ENCODE peak calls at places on chromosomes 3 and 15, in five cellular contexts. E is naive thymus-derived CD4-positive, alpha-beta T cell; G is fibroblast of the conjunctiva; I is adipocyte; F is kidney tubule cell. O is an unnamed sample.

GRCh38 chr15:101138913-101139880 is 112.7 kb downstream of the CHSY1 start:
- DNase-seq in G (peak; percentile 42), E (no peak), I (peak; percentile 35), F (no peak), O (no peak)

GRCh38 chr15:51623386-51623938 is 891 bp upstream of the DMXL2 start:
- DNase-seq in G (no peak), E (no peak), F (no peak), I (peak; percentile 18), O (peak; percentile 44)

GRCh38 chr3:1583044-1583443 is 490.2 kb downstream of the CNTN6 start:
- DNase-seq in E (no peak), F (no peak), G (no peak), I (no peak), O (no peak)

GRCh38 chr3:39637807-39638206 is 170.3 kb downstream of the MOBP start:
- DNase-seq in I (peak; percentile 32), G (peak; percentile 17), E (no peak), F (peak; percentile 84), O (no peak)

GRCh38 chr3:62161306-62161705 is 212.0 kb downstream of the FEZF2 start:
- DNase-seq in E (no peak), I (no peak), G (no peak), F (no peak), O (no peak)

GRCh38 chr3:145704020-145704419 is 457.0 kb downstream of the PLOD2 start:
- DNase-seq in I (peak; percentile 41), F (peak; percentile 28), E (no peak), G (peak; percentile 17), O (no peak)

GRCh38 chr15:98841419-98841970 is 166.1 kb downstream of the PGPEP1L start:
- DNase-seq in E (no peak), I (no peak), G (no peak), F (no peak), O (no peak)

GRCh38 chr3:134336587-134336986 is 37.7 kb downstream of the AMOTL2 start:
- DNase-seq in F (peak; percentile 69), E (no peak), G (peak; percentile 55), I (no peak), O (no peak)

GRCh38 chr3:143604849-143605660 is 243.2 kb downstream of the SLC9A9 start:
- DNase-seq in F (no peak), G (peak; percentile 52), I (peak; percentile 59), E (no peak), O (no peak)

GRCh38 chr3:159451067-159451466 is 537.6 kb upstream of the IL12A start:
- DNase-seq in I (no peak), G (no peak), E (no peak), F (peak; percentile 56), O (no peak)

GRCh38 chr3:126498936-126499335 is 18.6 kb downstream of the UROC1 start:
- DNase-seq in F (no peak), E (no peak), I (no peak), G (no peak), O (no peak)

GRCh38 chr15:63600646-63601025 is 3.4 kb downstream of the FBXL22 start:
- DNase-seq in G (peak; percentile 82), E (peak; percentile 90), F (peak; percentile 95), I (peak; percentile 97), O (peak; percentile 79)

GRCh38 chr3:169454823-169455222 is 208.7 kb downstream of the MECOM start:
- DNase-seq in I (peak; percentile 50), F (peak; percentile 74), E (no peak), G (peak; percentile 0), O (no peak)

GRCh38 chr3:66473181-66473580 is 27.6 kb downstream of the LRIG1 start:
- DNase-seq in E (no peak), I (no peak), F (no peak), G (no peak), O (no peak)

GRCh38 chr3:175346573-175347356 is 487.6 kb downstream of the NAALADL2 start:
- DNase-seq in F (peak; percentile 87), G (peak; percentile 89), E (no peak), I (peak; percentile 85), O (no peak)

GRCh38 chr15:63348392-63348791 is 33.3 kb downstream of the CA12 start:
- DNase-seq in F (peak; percentile 81), G (peak; percentile 58), E (no peak), I (peak; percentile 84), O (no peak)

GRCh38 chr3:167350245-167350862 is 29.7 kb downstream of the ZBBX start:
- DNase-seq in I (peak; percentile 6), G (no peak), E (no peak), F (peak; percentile 52), O (peak; percentile 28)

GRCh38 chr3:171865191-171865865 is 22.2 kb downstream of the TMEM212 start:
- DNase-seq in G (no peak), I (no peak), F (peak; percentile 35), E (no peak), O (no peak)

GRCh38 chr15:75123395-75123794 is 78.3 kb upstream of the C15orf39 start:
- DNase-seq in E (no peak), I (peak; percentile 82), F (no peak), G (peak; percentile 29), O (no peak)

GRCh38 chr3:40523781-40524180 is 979 bp upstream of the ZNF621 start:
- DNase-seq in F (no peak), G (no peak), E (no peak), I (no peak), O (no peak)

GRCh38 chr3:129481783-129482332 is 41.8 kb downstream of the IFT122 start:
- DNase-seq in I (no peak), E (peak; percentile 82), G (peak; percentile 43), F (no peak), O (no peak)

GRCh38 chr3:14047841-14048240 is 76.8 kb downstream of the CHCHD4 start:
- DNase-seq in I (no peak), E (no peak), G (no peak), F (no peak), O (no peak)

GRCh38 chr15:77516786-77517185 is 96.1 kb downstream of the HMG20A start:
- DNase-seq in F (no peak), I (no peak), E (no peak), G (no peak), O (no peak)

GRCh38 chr15:100053476-100054121 is 288.2 kb downstream of the ADAMTS17 start:
- DNase-seq in G (no peak), E (no peak), I (no peak), F (no peak), O (no peak)

GRCh38 chr3:34955684-34956083 is 683.6 kb upstream of the ARPP21 start:
- DNase-seq in F (no peak), G (no peak), I (no peak), E (no peak), O (no peak)

GRCh38 chr15:94057305-94057704 is 174.1 kb upstream of the MCTP2 start:
- DNase-seq in E (no peak), I (no peak), F (no peak), G (no peak), O (no peak)

GRCh38 chr15:94198633-94199032 is 32.7 kb upstream of the MCTP2 start:
- DNase-seq in I (no peak), F (no peak), G (no peak), E (no peak), O (no peak)

GRCh38 chr3:11698326-11699082 is 54.8 kb upstream of the VGLL4 start:
- DNase-seq in G (no peak), F (peak; percentile 62), I (peak; percentile 16), E (no peak), O (no peak)

GRCh38 chr3:187976361-187976900 is 177.5 kb upstream of the LPP start:
- DNase-seq in G (no peak), I (no peak), F (peak; percentile 23), E (no peak), O (no peak)

GRCh38 chr3:52458031-52458760 is 2.8 kb downstream of the NISCH start:
- DNase-seq in G (no peak), E (no peak), F (no peak), I (no peak), O (no peak)

GRCh38 chr3:125125822-125126245 is 70.0 kb upstream of the HEG1 start:
- DNase-seq in F (no peak), G (no peak), I (peak; percentile 92), E (no peak), O (no peak)

GRCh38 chr3:33883538-33884203 is 85.2 kb downstream of the PDCD6IP start:
- DNase-seq in F (peak; percentile 42), I (peak; percentile 83), E (peak; percentile 16), G (peak; percentile 14), O (peak; percentile 42)